ENCODE peak calls at places on chromosomes 4 and X, in nine cellular contexts. J is SJCRH30, H is tibial nerve, E is pancreas, D is Peyer's patch, X is ovary, F is mammary epithelial cell, I is heart right ventricle, Y is GM12878. P is an unnamed sample. For H3K4me1, the result is how much of the 10 kb centered on the place peaks cover.

GRCh38 chr4:22962186-22962786 is 269.5 kb downstream of the GBA3 start:
- DNase-seq in Y (no peak), X (no peak), I (no peak), F (peak), E (no peak), J (no peak), D (no peak), H (no peak), P (no peak)

GRCh38 chrX:120559799-120560198 is 963 bp downstream of the CUL4B start:
- DNase-seq in J (no peak), I (no peak), Y (no peak), F (peak), H (no peak), E (no peak), X (no peak), D (no peak), P (no peak)

GRCh38 chrX:19225906-19226305 is 103.6 kb upstream of the ADGRG2 start:
- DNase-seq in D (no peak), X (no peak), I (no peak), Y (no peak), H (no peak), F (no peak), E (no peak), J (peak), P (no peak)

GRCh38 chr4:48906283-48907173 is at the start of gene OCIAD2:
- DNase-seq in H (no peak), I (peak), E (peak), F (peak), D (peak), Y (peak), X (peak), J (peak), P (peak)

GRCh38 chr4:151486166-151486565 is 77.2 kb downstream of the FHIP1A start:
- DNase-seq in F (no peak), E (no peak), D (no peak), J (no peak), H (no peak), X (no peak), Y (no peak), I (no peak), P (no peak)

GRCh38 chr4:140567722-140568121 is 1.0 kb downstream of the UCP1 start:
- DNase-seq in H (no peak), Y (no peak), J (no peak), I (no peak), X (no peak), E (peak), F (no peak), D (no peak), P (no peak)

GRCh38 chrX:109714340-109714958 is 18.6 kb downstream of the ACSL4 start:
- DNase-seq in F (peak), E (no peak), H (no peak), D (no peak), I (no peak), Y (no peak), J (no peak), X (no peak), P (no peak)

GRCh38 chrX:2584216-2584615 is 83.4 kb upstream of the DHRSX start:
- DNase-seq in H (no peak), D (no peak), Y (no peak), F (no peak), J (no peak), I (no peak), E (peak), X (no peak), P (no peak)

GRCh38 chrX:29666361-29666760 is 549.0 kb upstream of the MAGEB2 start:
- DNase-seq in X (no peak), H (no peak), F (no peak), J (peak), Y (no peak), D (no peak), E (no peak), I (no peak), P (no peak)

GRCh38 chrX:106949366-106949765 is 29.2 kb downstream of the CLDN2 start:
- DNase-seq in X (no peak), D (no peak), H (no peak), E (no peak), J (no peak), Y (no peak), I (no peak), F (no peak), P (no peak)

GRCh38 chrX:71953946-71954345 is 43.3 kb downstream of the NHSL2 start:
- DNase-seq in J (no peak), X (no peak), D (no peak), Y (no peak), F (no peak), E (no peak), I (no peak), H (peak), P (no peak)

GRCh38 chr4:180205276-180205675 is 2037.9 kb upstream of the TENM3 start:
- DNase-seq in D (no peak), E (no peak), J (no peak), I (no peak), F (no peak), H (no peak), Y (no peak), X (no peak), P (no peak)

GRCh38 chrX:72366746-72367145 is 61.0 kb upstream of the CITED1 start:
- DNase-seq in E (no peak), I (no peak), J (no peak), D (no peak), X (no peak), H (no peak), F (no peak), Y (no peak), P (no peak)

GRCh38 chrX:133726211-133726630 is 259.2 kb downstream of the GPC3 start:
- DNase-seq in E (no peak), J (peak), H (no peak), D (no peak), I (no peak), F (peak), Y (no peak), X (no peak), P (no peak)

GRCh38 chrX:77493677-77494553 is 46.7 kb downstream of the FGF16 start:
- DNase-seq in J (peak), X (no peak), E (peak), D (no peak), I (no peak), Y (no peak), F (peak), H (no peak), P (no peak)

GRCh38 chr4:32560306-32560705 is 1840.1 kb downstream of the PCDH7 start:
- DNase-seq in Y (no peak), I (no peak), J (peak), H (no peak), E (no peak), D (no peak), F (no peak), X (no peak), P (no peak)

GRCh38 chrX:151789179-151789800 is 54.7 kb downstream of the CNGA2 start:
- DNase-seq in F (peak), H (peak), E (no peak), X (peak), J (peak), Y (no peak), D (no peak), I (peak), P (peak)

GRCh38 chr4:85790582-85790981 is 315.6 kb downstream of the ARHGAP24 start:
- DNase-seq in J (no peak), E (no peak), I (no peak), F (no peak), D (no peak), H (no peak), Y (no peak), X (no peak), P (no peak)

GRCh38 chrX:124388562-124388961 is 42.2 kb downstream of the SH2D1A start:
- DNase-seq in E (no peak), D (peak), J (peak), Y (no peak), I (peak), H (no peak), X (peak), F (peak), P (peak)

GRCh38 chr4:159027535-159027934 is 75.3 kb upstream of the RAPGEF2 start:
- DNase-seq in Y (no peak), I (no peak), X (no peak), E (no peak), H (no peak), J (no peak), F (no peak), D (no peak), P (no peak)

GRCh38 chr4:128385683-128386304 is 98.2 kb upstream of the PGRMC2 start:
- DNase-seq in F (peak), X (no peak), J (no peak), D (no peak), Y (no peak), H (no peak), I (no peak), E (no peak), P (no peak)

GRCh38 chrX:154526901-154527675 is 11.1 kb upstream of the FAM3A start:
- DNase-seq in I (peak), H (peak), F (peak), D (peak), Y (peak), J (peak), X (peak), E (peak), P (peak)

GRCh38 chrX:38175140-38175539 is 45.5 kb downstream of the SRPX start:
- DNase-seq in I (no peak), E (no peak), Y (peak), J (peak), F (peak), H (no peak), X (peak), D (no peak), P (no peak)

GRCh38 chr4:184265566-184266351 is 48.1 kb upstream of the ENPP6 start:
- DNase-seq in I (no peak), X (no peak), H (no peak), J (no peak), Y (no peak), D (peak), E (no peak), F (peak), P (no peak)

GRCh38 chr4:4496604-4497372 is 45.1 kb downstream of the STX18 start:
- DNase-seq in J (no peak), F (no peak), H (no peak), E (no peak), I (no peak), D (no peak), X (peak), Y (no peak), P (peak)

GRCh38 chr4:4504783-4505182 is 37.1 kb downstream of the STX18 start:
- DNase-seq in I (no peak), D (no peak), J (no peak), E (no peak), Y (no peak), X (no peak), F (no peak), H (no peak), P (no peak)

GRCh38 chr4:4499438-4500123 is 42.3 kb downstream of the STX18 start:
- DNase-seq in Y (no peak), I (no peak), J (no peak), F (no peak), H (no peak), X (no peak), E (no peak), D (no peak), P (no peak)

GRCh38 chr4:4502694-4503311 is 39.0 kb downstream of the STX18 start:
- DNase-seq in I (no peak), X (no peak), Y (no peak), H (no peak), F (no peak), D (no peak), J (no peak), E (no peak), P (no peak)

GRCh38 chr4:4501678-4502077 is 40.2 kb downstream of the STX18 start:
- DNase-seq in H (no peak), I (no peak), E (no peak), J (no peak), Y (no peak), X (no peak), D (no peak), F (no peak), P (no peak)
- H3K4me3 ChIP-seq in H (no peak), I (no peak), E (no peak), J (no peak), Y (no peak), X (no peak), D (no peak), F (no peak), P (no peak)

GRCh38 chrX:153353416-153353815 is 19.5 kb downstream of the ZNF275 start:
- DNase-seq in Y (no peak), E (no peak), D (no peak), H (no peak), J (no peak), F (no peak), I (no peak), X (no peak), P (no peak)

GRCh38 chrX:153352858-153353257 is 18.9 kb downstream of the ZNF275 start:
- DNase-seq in J (no peak), Y (no peak), D (no peak), H (no peak), E (no peak), I (no peak), F (no peak), X (no peak), P (no peak)

GRCh38 chrX:153361781-153362397 is 27.9 kb downstream of the ZNF275 start:
- DNase-seq in Y (no peak), E (no peak), F (no peak), X (peak), I (no peak), H (no peak), J (no peak), D (no peak), P (no peak)

GRCh38 chrX:153351981-153352380 is 18.0 kb downstream of the ZNF275 start:
- DNase-seq in J (no peak), X (no peak), I (no peak), Y (no peak), E (no peak), H (no peak), F (no peak), D (no peak), P (no peak)

GRCh38 chrX:153357877-153358276 is 23.9 kb downstream of the ZNF275 start:
- DNase-seq in X (no peak), D (no peak), E (no peak), I (no peak), H (no peak), J (no peak), F (no peak), Y (no peak), P (no peak)
- H3K27ac ChIP-seq in X (no peak), D (no peak), E (no peak), I (no peak), H (no peak), J (no peak), F (no peak), Y (no peak), P (no peak)

GRCh38 chr4:94334519-94334918 is 8.1 kb downstream of the HPGDS start:
- DNase-seq in F (no peak), I (no peak), Y (no peak), H (no peak), D (no peak), E (no peak), J (no peak), X (no peak), P (no peak)
- H3K4me1 ChIP-seq in F (under half), I (under half), Y (under half), H (under half), D (under half), E (under half), J (under half), X (under half), P (under half)

GRCh38 chrX:40329616-40330015 is 231.9 kb upstream of the BCOR start:
- DNase-seq in E (no peak), D (no peak), F (no peak), J (no peak), Y (no peak), I (no peak), H (no peak), X (no peak), P (no peak)
- H3K4me3 ChIP-seq in E (no peak), D (no peak), F (no peak), J (no peak), Y (no peak), I (no peak), H (no peak), X (no peak), P (no peak)

GRCh38 chr4:55397024-55397520 is 1.3 kb downstream of the TMEM165 start:
- DNase-seq in X (peak), F (peak), H (no peak), I (no peak), J (no peak), E (no peak), D (no peak), Y (no peak), P (peak)
- H3K27ac ChIP-seq in X (peak), F (peak), H (peak), I (peak), J (peak), E (peak), D (peak), Y (peak), P (peak)

GRCh38 chr4:113697429-113697828 is 64.1 kb downstream of the CAMK2D start:
- DNase-seq in Y (no peak), E (no peak), J (no peak), X (no peak), H (no peak), D (no peak), F (no peak), I (no peak), P (no peak)
- H3K4me1 ChIP-seq in Y (under half), E (under half), J (under half), X (under half), H (under half), D (under half), F (under half), I (under half), P (under half)

DNA sequence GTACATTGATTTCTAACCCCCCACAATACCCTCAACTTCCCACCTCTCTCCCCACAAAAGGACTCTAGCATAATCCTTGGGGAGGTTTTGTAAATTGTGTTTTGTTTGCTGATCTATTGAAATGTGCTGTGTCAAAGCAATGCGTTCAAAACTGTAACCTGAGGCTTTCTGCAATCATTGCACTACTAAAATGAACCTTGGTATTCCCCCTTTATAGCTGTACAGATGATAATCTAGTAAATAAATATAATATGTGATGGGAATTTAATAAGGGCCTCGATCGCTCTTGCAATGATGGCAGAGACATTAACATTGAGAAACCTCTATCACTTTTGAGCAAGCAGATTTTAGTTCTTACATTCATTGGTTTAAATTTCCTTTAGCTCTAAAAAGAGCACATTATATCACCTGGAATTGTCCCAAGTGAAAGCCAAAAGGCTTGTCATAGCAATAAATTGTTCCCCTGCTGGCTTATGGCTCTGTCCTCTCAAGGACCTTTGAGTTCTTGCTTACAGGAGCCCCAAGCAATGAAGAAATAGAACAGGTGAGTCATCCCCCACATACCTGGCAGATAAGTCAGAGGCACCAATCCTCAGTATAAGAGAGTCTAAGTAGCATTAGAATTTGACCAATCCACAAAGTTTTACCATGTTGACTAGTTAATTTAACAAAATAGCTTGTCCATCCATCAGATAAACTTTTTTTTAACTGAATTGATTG is 18.5 kb upstream of the ACE2 start:
- DNase-seq in F (peak), H (no peak), X (no peak), E (no peak), D (no peak), J (no peak), Y (no peak), I (no peak), P (no peak)
- H3K4me3 ChIP-seq in F (no peak), H (no peak), X (no peak), E (no peak), D (no peak), J (no peak), Y (no peak), I (no peak), P (no peak)